ENCODE peak calls at places on chromosomes 6 and 20, in ten cellular contexts. F is PC-9, P is H1, C is left lung, H is IMR-90, B is colonic mucosa, S is psoas muscle, K is heart left ventricle, M is heart right ventricle, D is ascending aorta. N is an unnamed sample.

GRCh38 chr6:159095561-159096095 is 50.8 kb upstream of the TAGAP start:
- DNase-seq in M (no peak), C (no peak), B (peak; percentile 12), K (no peak), D (no peak), H (no peak), P (no peak), S (no peak), F (no peak), N (no peak)

GRCh38 chr20:35700625-35701148 is 1.5 kb downstream of the ROMO1 start:
- DNase-seq in F (no peak), H (no peak), K (no peak), C (no peak), M (no peak), D (peak; percentile 41), P (no peak), B (no peak), S (no peak), N (no peak)

GRCh38 chr6:163062790-163063189 is 335.0 kb downstream of the PACRG start:
- DNase-seq in D (no peak), M (no peak), F (no peak), K (no peak), P (no peak), C (no peak), B (no peak), S (no peak), H (no peak), N (no peak)

GRCh38 chr20:1209447-1210387 is 6.5 kb downstream of the C20orf202 start:
- DNase-seq in K (no peak), D (no peak), C (no peak), S (no peak), H (peak; percentile 28), F (peak; percentile 19), M (no peak), P (no peak), B (no peak), N (no peak)

GRCh38 chr6:154951400-154952200 is 43.5 kb upstream of the TIAM2 start:
- DNase-seq in F (peak; percentile 18), B (no peak), C (no peak), M (no peak), K (no peak), S (no peak), D (peak; percentile 40), H (no peak), P (no peak), N (no peak)

GRCh38 chr20:50425076-50425475 is 85.1 kb upstream of the PTPN1 start:
- DNase-seq in H (no peak), C (no peak), P (no peak), S (peak; percentile 76), F (no peak), D (no peak), B (no peak), K (no peak), M (no peak), N (no peak)

GRCh38 chr6:168684471-168684870 is 243.5 kb downstream of the SMOC2 start:
- DNase-seq in M (no peak), D (peak; percentile 50), C (no peak), B (no peak), S (no peak), H (no peak), P (no peak), F (no peak), K (no peak), N (no peak)

GRCh38 chr20:45311589-45312211 is 3.6 kb upstream of the MATN4 start:
- DNase-seq in P (no peak), C (peak; percentile 93), M (peak; percentile 61), S (peak; percentile 81), F (peak; percentile 56), K (no peak), H (peak; percentile 42), D (no peak), B (peak; percentile 60), N (no peak)

GRCh38 chr6:109322825-109323580 is 59.3 kb downstream of the CD164 start:
- DNase-seq in M (no peak), B (no peak), S (no peak), P (no peak), K (peak; percentile 46), H (no peak), D (no peak), F (no peak), C (no peak), N (peak; percentile 42)

GRCh38 chr6:116099036-116099435 is 1.6 kb upstream of the NT5DC1 start:
- DNase-seq in K (no peak), M (no peak), C (no peak), B (no peak), F (no peak), P (no peak), S (no peak), H (no peak), D (no peak), N (no peak)

GRCh38 chr6:14322841-14323240 is 205.3 kb downstream of the CD83 start:
- DNase-seq in B (no peak), F (no peak), K (no peak), C (no peak), H (no peak), D (no peak), M (no peak), S (no peak), P (no peak), N (no peak)

GRCh38 chr6:121765060-121765459 is 329.6 kb downstream of the GJA1 start:
- DNase-seq in F (no peak), P (no peak), S (no peak), K (no peak), B (no peak), H (no peak), C (no peak), D (no peak), M (no peak), N (no peak)

GRCh38 chr6:74250161-74250560 is 554.2 kb downstream of the CD109 start:
- DNase-seq in K (no peak), F (no peak), P (no peak), C (no peak), B (no peak), M (no peak), D (no peak), H (no peak), S (no peak), N (no peak)

GRCh38 chr6:74249658-74250057 is 553.7 kb downstream of the CD109 start:
- DNase-seq in F (no peak), D (no peak), K (no peak), M (no peak), H (peak; percentile 96), P (no peak), S (no peak), B (no peak), C (no peak), N (no peak)

GRCh38 chr6:74253261-74253660 is 557.3 kb downstream of the CD109 start:
- DNase-seq in F (no peak), H (no peak), C (no peak), B (no peak), M (no peak), P (no peak), S (no peak), D (no peak), K (no peak), N (no peak)

DNA sequence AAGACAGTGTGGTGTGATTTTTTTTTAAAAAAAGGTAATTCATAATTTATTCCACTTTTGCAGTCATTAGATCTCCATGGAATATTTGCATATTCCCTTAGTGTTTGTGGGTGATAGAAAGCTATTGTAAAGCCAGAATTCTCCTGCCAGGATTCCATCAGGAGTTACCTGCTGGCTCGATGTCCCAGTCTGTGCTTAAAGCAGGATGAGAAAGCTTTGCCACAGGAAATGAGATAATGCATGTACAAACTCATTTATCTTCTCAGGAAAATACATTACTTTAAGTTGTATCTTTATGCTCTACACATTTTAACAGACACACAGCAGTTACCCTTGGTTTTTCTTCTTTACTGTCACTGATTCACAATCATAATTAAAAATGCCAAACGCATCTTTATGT is 553.0 kb downstream of the CD109 start:
- DNase-seq in D (no peak), C (no peak), P (no peak), S (no peak), F (no peak), K (no peak), B (no peak), M (no peak), H (peak; percentile 25), N (no peak)
- H3K27ac ChIP-seq in D (no peak overlapping the region), C (no peak overlapping the region), P (no peak overlapping the region), S (no peak overlapping the region), F (no peak overlapping the region), K (no peak overlapping the region), B (no peak overlapping the region), M (no peak overlapping the region), H (peak overlapping the region; percentile 99), N (no peak overlapping the region)

GRCh38 chr6:79072640-79073181 is 5.3 kb downstream of the PHIP start:
- DNase-seq in C (no peak), P (no peak), F (no peak), M (no peak), H (no peak), S (no peak), D (no peak), K (no peak), B (no peak), N (no peak)

GRCh38 chr6:79076160-79076559 is 1.9 kb downstream of the PHIP start:
- DNase-seq in S (no peak), F (no peak), D (no peak), K (no peak), P (no peak), M (no peak), H (peak; percentile 5), B (no peak), C (no peak), N (no peak)

GRCh38 chr6:79076881-79077641 is 993 bp downstream of the PHIP start:
- DNase-seq in F (peak; percentile 92), S (peak; percentile 96), M (peak; percentile 90), C (peak; percentile 99), H (peak; percentile 95), P (peak; percentile 75), K (peak; percentile 87), B (peak; percentile 89), D (peak; percentile 96), N (peak; percentile 93)

GRCh38 chr6:79071547-79071946 is 6.5 kb downstream of the PHIP start:
- DNase-seq in B (no peak), S (no peak), H (no peak), C (no peak), F (no peak), K (no peak), P (no peak), D (no peak), M (no peak), N (no peak)

GRCh38 chr6:79073888-79074287 is 4.2 kb downstream of the PHIP start:
- DNase-seq in D (no peak), S (no peak), H (no peak), M (no peak), B (no peak), C (no peak), P (no peak), K (no peak), F (no peak), N (no peak)
- H3K4me1 ChIP-seq in D (peaks cover 33% of the 10 kb centered on the region), S (peaks cover 59% of the 10 kb centered on the region), H (peaks cover 4% of the 10 kb centered on the region), M (peaks cover 68% of the 10 kb centered on the region), B (peaks cover 9% of the 10 kb centered on the region), C (peaks cover 8% of the 10 kb centered on the region), P (no peaks in the 10 kb centered on the region), K (peaks cover 8% of the 10 kb centered on the region), F (peaks cover 17% of the 10 kb centered on the region), N (peaks cover 69% of the 10 kb centered on the region)

GRCh38 chr6:16420332-16420714 is 181.9 kb downstream of the GMPR start:
- DNase-seq in K (no peak), P (no peak), D (no peak), B (no peak), M (no peak), C (no peak), F (no peak), H (no peak), S (no peak), N (no peak)
- H3K4me3 ChIP-seq in K (no peak overlapping the region), P (no peak overlapping the region), D (no peak overlapping the region), B (no peak overlapping the region), M (no peak overlapping the region), C (no peak overlapping the region), F (no peak overlapping the region), H (no peak overlapping the region), S (no peak overlapping the region), N (no peak overlapping the region)

GRCh38 chr6:107230024-107230423 is 114.7 kb upstream of the BEND3 start:
- DNase-seq in F (no peak), S (no peak), C (no peak), B (no peak), H (no peak), M (no peak), D (no peak), K (no peak), P (no peak), N (no peak)
- H3K27ac ChIP-seq in F (no peak overlapping the region), S (no peak overlapping the region), C (no peak overlapping the region), B (no peak overlapping the region), H (no peak overlapping the region), M (no peak overlapping the region), D (no peak overlapping the region), K (no peak overlapping the region), P (no peak overlapping the region), N (no peak overlapping the region)